ENCODE peak calls at places on chromosomes 13 and 19, in six cellular contexts. Q is anterior cingulate cortex, G is mucosa of gallbladder, Z is uterus, I is left colon, R is heart left ventricle. X is an unnamed sample.

GRCh38 chr13:110448677-110449076 is 112.8 kb downstream of the RAB20 start:
- DNase-seq in Q (no peak), G (no peak), Z (peak; percentile 10), I (no peak), R (no peak), X (no peak)

GRCh38 chr19:4454952-4455738 is 2.4 kb downstream of the UBXN6 start:
- DNase-seq in Q (no peak), G (no peak), Z (peak; percentile 69), I (no peak), R (no peak), X (no peak)

GRCh38 chr13:80084086-80084676 is 256.7 kb downstream of the SPRY2 start:
- DNase-seq in Q (no peak), G (no peak), Z (no peak), I (no peak), R (no peak), X (no peak)

GRCh38 chr13:43905435-43906031 is 25.8 kb downstream of the LACC1 start:
- DNase-seq in Q (no peak), G (peak; percentile 54), Z (peak; percentile 18), I (no peak), R (no peak), X (peak; percentile 48)

GRCh38 chr19:51440846-51441409 is 17.3 kb downstream of the SIGLEC8 start:
- DNase-seq in Q (no peak), G (no peak), Z (no peak), I (no peak), R (no peak), X (peak; percentile 38)

GRCh38 chr19:47723573-47723923 is 10.3 kb downstream of the EHD2 start:
- DNase-seq in Q (no peak), G (peak; percentile 68), Z (peak; percentile 74), I (peak; percentile 75), R (peak; percentile 63), X (no peak)

GRCh38 chr13:42996584-42996983 is 4.5 kb upstream of the EPSTI1 start:
- DNase-seq in Q (no peak), G (no peak), Z (no peak), I (no peak), R (no peak), X (no peak)

GRCh38 chr19:41897820-41898219 is 14.8 kb downstream of the ARHGEF1 start:
- DNase-seq in Q (no peak), G (no peak), Z (no peak), I (no peak), R (no peak), X (no peak)

GRCh38 chr13:24161010-24161775 is 673 bp downstream of the SPATA13 start:
- DNase-seq in Q (no peak), G (no peak), Z (peak; percentile 29), I (peak; percentile 69), R (no peak), X (peak; percentile 61)

GRCh38 chr19:46753420-46754155 is 7.3 kb upstream of the STRN4 start:
- DNase-seq in Q (no peak), G (peak; percentile 51), Z (no peak), I (no peak), R (no peak), X (peak; percentile 85)

GRCh38 chr19:53193534-53194222 is 520 bp upstream of the ZNF665 start:
- DNase-seq in Q (no peak), G (no peak), Z (no peak), I (no peak), R (no peak), X (no peak)

GRCh38 chr13:21012841-21013681 is 48.3 kb downstream of the LATS2 start:
- DNase-seq in Q (no peak), G (no peak), Z (no peak), I (no peak), R (no peak), X (no peak)

GRCh38 chr13:90686438-90686837 is 661.0 kb upstream of the MIR17HG start:
- DNase-seq in Q (no peak), G (no peak), Z (no peak), I (no peak), R (no peak), X (no peak)

GRCh38 chr13:30222253-30222652 is 85.1 kb downstream of the KATNAL1 start:
- DNase-seq in Q (no peak), G (no peak), Z (no peak), I (no peak), R (no peak), X (no peak)

GRCh38 chr13:66805657-66806056 is 424.5 kb downstream of the PCDH9 start:
- DNase-seq in Q (no peak), G (no peak), Z (no peak), I (no peak), R (no peak), X (no peak)

GRCh38 chr13:35475960-35476943 is at the start of gene MAB21L1:
- DNase-seq in Q (peak; percentile 45), G (no peak), Z (no peak), I (no peak), R (peak; percentile 46), X (peak; percentile 33)

GRCh38 chr13:96898212-96898611 is 96.1 kb downstream of the OXGR1 start:
- DNase-seq in Q (no peak), G (no peak), Z (no peak), I (no peak), R (no peak), X (no peak)

GRCh38 chr19:48487944-48488343 is 18.8 kb downstream of the CYTH2 start:
- DNase-seq in Q (peak; percentile 40), G (peak; percentile 86), Z (no peak), I (peak; percentile 79), R (no peak), X (no peak)

GRCh38 chr19:34335914-34336313 is 29.1 kb upstream of the GPI start:
- DNase-seq in Q (no peak), G (no peak), Z (no peak), I (no peak), R (no peak), X (no peak)